ENCODE peak calls at places on chromosomes 11 and 22, in five cellular contexts. J, K, H, O and B are unnamed samples. For H3K4me1, the result is how much of the 10 kb centered on the place peaks cover.

GRCh38 chr11:11978792-11979486 is 29.5 kb downstream of the DKK3 start:
- DNase-seq in J (no peak), K (no peak), H (peak), O (no peak), B (no peak)

GRCh38 chr11:102760355-102761035 is 19.9 kb downstream of the MMP10 start:
- DNase-seq in J (no peak), K (peak), H (no peak), O (peak), B (no peak)

GRCh38 chr22:42282252-42282942 is 11.9 kb upstream of the TCF20 start:
- DNase-seq in J (no peak), K (no peak), H (no peak), O (no peak), B (no peak)

GRCh38 chr22:37162221-37163095 is 12.7 kb upstream of the IL2RB start:
- DNase-seq in J (no peak), K (no peak), H (no peak), O (no peak), B (no peak)

GRCh38 chr11:12359761-12360160 is 17.6 kb upstream of the PARVA start:
- DNase-seq in J (no peak), K (no peak), H (no peak), O (no peak), B (no peak)

GRCh38 chr11:70483077-70483861 is 84.9 kb downstream of the CTTN start:
- DNase-seq in J (peak), K (peak), H (no peak), O (peak), B (peak)

GRCh38 chr11:38384568-38384967 is 1786.5 kb upstream of the RAG2 start:
- DNase-seq in J (no peak), K (no peak), H (no peak), O (no peak), B (no peak)

GRCh38 chr22:19536564-19536963 is 12.4 kb upstream of the CLDN5 start:
- DNase-seq in J (no peak), K (no peak), H (no peak), O (no peak), B (no peak)

GRCh38 chr11:79428406-79428805 is 12.4 kb downstream of the TENM4 start:
- DNase-seq in J (no peak), K (no peak), H (no peak), O (no peak), B (no peak)

GRCh38 chr22:38655532-38656255 is 498 bp downstream of the FAM227A start:
- DNase-seq in J (no peak), K (no peak), H (peak), O (no peak), B (no peak)

GRCh38 chr22:28397324-28397723 is 282.3 kb downstream of the TTC28 start:
- DNase-seq in J (no peak), K (no peak), H (peak), O (no peak), B (no peak)

GRCh38 chr22:30204742-30205111 is 41.8 kb downstream of the LIF start:
- DNase-seq in J (no peak), K (no peak), H (peak), O (no peak), B (no peak)

GRCh38 chr22:38754247-38755154 is 1.3 kb downstream of the SUN2 start:
- DNase-seq in J (no peak), K (no peak), H (no peak), O (no peak), B (peak)

GRCh38 chr11:83037877-83038276 is 33.8 kb downstream of the RAB30 start:
- DNase-seq in J (no peak), K (no peak), H (no peak), O (no peak), B (no peak)

GRCh38 chr11:35305670-35306382 is 113.5 kb downstream of the SLC1A2 start:
- DNase-seq in J (no peak), K (peak), H (peak), O (peak), B (peak)

GRCh38 chr11:133306019-133306418 is 226.3 kb downstream of the OPCML start:
- DNase-seq in J (no peak), K (no peak), H (no peak), O (no peak), B (peak)

GRCh38 chr22:37492428-37493344 is 6.5 kb upstream of the MFNG start:
- DNase-seq in J (no peak), K (peak), H (peak), O (no peak), B (peak)

GRCh38 chr11:47393163-47394049 is 15.0 kb upstream of the SLC39A13 start:
- DNase-seq in J (no peak), K (no peak), H (no peak), O (no peak), B (no peak)

GRCh38 chr22:38186429-38186828 is 4.8 kb upstream of the PLA2G6 start:
- DNase-seq in J (no peak), K (no peak), H (no peak), O (no peak), B (no peak)

GRCh38 chr11:6443269-6444003 is 2.6 kb upstream of the HPX start:
- DNase-seq in J (peak), K (peak), H (peak), O (no peak), B (peak)

GRCh38 chr22:23289851-23290724 is 109.8 kb downstream of the BCR start:
- DNase-seq in J (peak), K (peak), H (peak), O (no peak), B (peak)

GRCh38 chr11:31412946-31413345 is 43.3 kb downstream of the DNAJC24 start:
- DNase-seq in J (no peak), K (no peak), H (no peak), O (no peak), B (no peak)

GRCh38 chr22:48744283-48744641 is 1083.4 kb downstream of the BRD1 start:
- DNase-seq in J (no peak), K (no peak), H (no peak), O (no peak), B (no peak)

GRCh38 chr11:2095198-2095520 is 44.0 kb downstream of the IGF2 start:
- DNase-seq in J (no peak), K (no peak), H (no peak), O (no peak), B (no peak)

GRCh38 chr11:94681140-94681539 is 87.0 kb upstream of the AMOTL1 start:
- DNase-seq in J (no peak), K (no peak), H (no peak), O (no peak), B (no peak)

GRCh38 chr11:77672276-77672675 is 34.7 kb upstream of the CLNS1A start:
- DNase-seq in J (no peak), K (no peak), H (no peak), O (no peak), B (no peak)

GRCh38 chr11:35944503-35945136 is 758 bp downstream of the LDLRAD3 start:
- DNase-seq in J (no peak), K (no peak), H (peak), O (no peak), B (peak)

GRCh38 chr22:31136155-31136554 is 4.2 kb downstream of the PLA2G3 start:
- DNase-seq in J (no peak), K (no peak), H (no peak), O (no peak), B (no peak)

GRCh38 chr11:62804310-62805043 is 763 bp downstream of the NXF1 start:
- DNase-seq in J (no peak), K (no peak), H (no peak), O (no peak), B (no peak)

GRCh38 chr11:114172871-114173444 is 113.4 kb downstream of the ZBTB16 start:
- DNase-seq in J (no peak), K (no peak), H (no peak), O (no peak), B (no peak)
- H3K4me1 ChIP-seq in J (under half), K (under half), H (under half), O (under half), B (under half)

GRCh38 chr11:72578541-72578940 is 95.7 kb downstream of the PDE2A start:
- DNase-seq in J (no peak), K (no peak), H (peak), O (no peak), B (no peak)
- TF ChIP-seq REST in J (no peak), K (no peak), H (no peak), O (no peak), B (no peak)

GRCh38 chr11:46295996-46296519 is 18.6 kb downstream of the CREB3L1 start:
- DNase-seq in J (no peak), K (no peak), H (no peak), O (no peak), B (no peak)

GRCh38 chr11:46294365-46295309 is 17.2 kb downstream of the CREB3L1 start:
- DNase-seq in J (no peak), K (no peak), H (peak), O (no peak), B (peak)

GRCh38 chr11:46293616-46294015 is 16.2 kb downstream of the CREB3L1 start:
- DNase-seq in J (no peak), K (no peak), H (no peak), O (no peak), B (no peak)

GRCh38 chr11:46296520-46297448 is 19.3 kb downstream of the CREB3L1 start:
- DNase-seq in J (no peak), K (no peak), H (peak), O (no peak), B (peak)

GRCh38 chr11:46295312-46295995 is 18.0 kb downstream of the CREB3L1 start:
- DNase-seq in J (no peak), K (no peak), H (peak), O (no peak), B (peak)
- H3K4me1 ChIP-seq in J (under half), K (half or more), H (under half), O (under half), B (under half)

DNA sequence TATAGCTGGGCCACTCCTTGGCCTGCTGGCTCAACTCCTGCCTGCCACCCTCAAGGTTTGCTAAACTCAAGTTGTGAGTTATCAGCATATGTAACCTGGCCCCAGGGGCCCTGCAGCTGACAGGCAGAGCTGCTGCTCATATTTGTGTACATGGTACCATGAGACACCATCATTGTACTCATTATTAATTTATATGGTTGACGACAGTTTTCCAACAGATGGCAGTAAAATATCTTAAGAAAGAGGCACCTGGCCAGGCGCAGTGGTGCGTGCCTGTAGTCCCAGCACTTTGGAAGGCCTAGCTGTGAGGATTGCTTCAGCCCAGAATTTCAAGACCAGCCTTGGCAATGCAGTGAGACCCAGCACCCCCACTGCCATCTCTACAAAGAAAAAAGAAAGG is 11.4 kb upstream of the DENND5A start:
- DNase-seq in J (no peak), K (no peak), H (no peak), O (no peak), B (no peak)
- TF ChIP-seq REST in J (no peak), K (no peak), H (no peak), O (no peak), B (no peak)

DNA sequence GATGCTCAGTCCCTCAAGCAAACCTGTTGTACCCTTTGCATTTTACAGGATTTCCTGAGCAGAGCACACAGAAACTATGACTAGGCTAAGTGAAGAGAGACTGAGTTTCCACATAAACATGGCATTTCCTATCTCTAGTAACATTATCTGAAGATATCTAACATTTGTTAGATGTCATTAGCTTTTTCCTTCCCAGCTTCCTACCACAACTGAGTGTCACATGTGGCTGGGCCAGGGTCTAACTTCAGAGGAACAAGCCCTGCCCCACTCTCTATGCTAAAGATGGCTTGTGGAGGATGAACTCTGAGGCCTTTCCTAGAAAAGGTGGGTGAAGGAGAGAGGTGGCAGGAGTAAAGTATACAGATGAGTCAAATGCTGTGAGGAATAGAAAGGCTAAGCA is 16.5 kb downstream of the C22orf42 start:
- DNase-seq in J (no peak), K (no peak), H (no peak), O (no peak), B (no peak)
- H3K4me1 ChIP-seq in J (under half), K (under half), H (under half), O (under half), B (under half)

GRCh38 chr11:65445101-65445603 is 22.6 kb downstream of the NEAT1 start:
- DNase-seq in J (no peak), K (no peak), H (no peak), O (no peak), B (no peak)

GRCh38 chr11:65442952-65443351 is 20.4 kb downstream of the NEAT1 start:
- DNase-seq in J (no peak), K (no peak), H (no peak), O (no peak), B (no peak)

GRCh38 chr11:65446446-65447277 is 24.1 kb downstream of the NEAT1 start:
- DNase-seq in J (no peak), K (no peak), H (no peak), O (no peak), B (no peak)

GRCh38 chr11:65445604-65446445 is 23.2 kb downstream of the NEAT1 start:
- DNase-seq in J (no peak), K (no peak), H (no peak), O (no peak), B (no peak)

DNA sequence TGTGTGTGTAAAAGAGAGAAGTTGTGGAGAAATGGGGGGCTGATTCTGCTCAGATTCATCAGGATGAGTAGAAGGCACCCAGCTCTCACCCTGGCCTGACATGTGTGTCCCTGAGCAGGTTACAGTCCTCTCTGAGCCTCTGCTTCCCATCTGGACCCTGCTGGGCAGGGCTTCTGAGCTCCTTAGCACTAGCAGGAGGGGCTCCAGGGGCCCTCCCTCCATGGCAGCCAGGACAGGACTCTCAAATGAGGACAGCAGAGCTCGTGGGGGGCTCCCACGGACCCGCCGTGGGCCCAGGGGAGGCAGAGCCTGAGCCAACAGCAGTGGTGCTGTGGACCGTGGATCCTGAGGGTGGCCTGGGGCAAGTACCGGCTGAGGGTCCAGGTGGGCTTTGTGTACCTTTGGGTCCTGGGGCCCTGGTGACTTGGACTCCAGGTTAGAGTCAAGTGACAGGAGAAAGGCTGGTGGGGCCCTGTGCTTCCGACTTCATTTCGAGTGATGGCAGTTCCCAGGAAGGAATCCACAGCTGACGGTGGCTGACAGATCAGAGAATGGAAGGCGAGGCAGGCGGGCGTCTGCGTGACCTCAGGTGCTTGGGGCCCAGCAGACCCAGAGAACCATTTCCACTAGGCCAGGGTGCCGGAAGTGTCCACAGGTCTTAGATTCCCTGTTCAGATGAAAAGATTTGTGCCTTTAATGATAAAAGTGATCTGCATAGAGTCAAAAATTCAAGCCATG is 21.9 kb downstream of the NEAT1 start:
- DNase-seq in J (no peak), K (no peak), H (no peak), O (no peak), B (no peak)
- TF ChIP-seq REST in J (no peak), K (no peak), H (no peak), O (no peak), B (no peak)

GRCh38 chr22:45159652-45160462 is 3.9 kb upstream of the NUP50 start:
- DNase-seq in J (no peak), K (peak), H (no peak), O (no peak), B (peak)
- H3K4me1 ChIP-seq in J (under half), K (under half), H (under half), O (under half), B (under half)